ENCODE peak calls at places on chromosome 12, in eight cellular contexts. F, R, U, O, A, P, W and S are unnamed samples.

GRCh38 chr12:38664661-38665269 is 240.6 kb downstream of the CPNE8 start:
- DNase-seq in A (no peak), F (peak), U (no peak), O (peak), R (no peak), W (peak), P (no peak), S (no peak)

GRCh38 chr12:3230758-3231375 is 153.7 kb downstream of the TSPAN9 start:
- DNase-seq in A (no peak), W (no peak), O (no peak), R (no peak), U (no peak), F (no peak), P (no peak), S (no peak)

GRCh38 chr12:40141996-40142395 is 36.1 kb upstream of the SLC2A13 start:
- DNase-seq in P (no peak), U (no peak), A (no peak), F (no peak), W (peak), O (no peak), R (no peak), S (no peak)

GRCh38 chr12:14810953-14811483 is 3.0 kb downstream of the SMCO3 start:
- DNase-seq in F (peak), W (peak), O (peak), A (no peak), P (no peak), R (no peak), U (no peak), S (no peak)

GRCh38 chr12:48420031-48420775 is 52.2 kb upstream of the ANP32D start:
- DNase-seq in P (no peak), O (peak), U (no peak), W (no peak), A (no peak), F (peak), R (no peak), S (no peak)

GRCh38 chr12:108609535-108610335 is 11.9 kb upstream of the TMEM119 start:
- DNase-seq in O (peak), U (peak), R (peak), F (no peak), W (no peak), P (no peak), A (no peak), S (no peak)

GRCh38 chr12:104999347-104999685 is 13.2 kb downstream of the NOPCHAP1 start:
- DNase-seq in U (no peak), O (no peak), A (no peak), P (no peak), R (no peak), W (no peak), F (no peak), S (no peak)

GRCh38 chr12:98592825-98593322 is 612 bp upstream of the SLC25A3 start:
- DNase-seq in U (no peak), W (no peak), A (no peak), F (no peak), P (peak), O (no peak), R (no peak), S (no peak)

GRCh38 chr12:74370608-74371216 is 166.9 kb upstream of the ATXN7L3B start:
- DNase-seq in W (no peak), O (no peak), F (no peak), A (no peak), R (no peak), P (no peak), U (no peak), S (no peak)

GRCh38 chr12:54723653-54724256 is 75.6 kb upstream of the DCD start:
- DNase-seq in F (peak), P (peak), R (no peak), U (no peak), W (peak), O (peak), A (no peak), S (no peak)

GRCh38 chr12:24749171-24749570 is 199.7 kb downstream of the BCAT1 start:
- DNase-seq in O (no peak), F (peak), W (no peak), P (no peak), U (no peak), R (no peak), A (no peak), S (no peak)

GRCh38 chr12:26721800-26722199 is 111.2 kb downstream of the ITPR2 start:
- DNase-seq in A (no peak), U (no peak), R (no peak), O (no peak), P (no peak), F (no peak), W (peak), S (no peak)

GRCh38 chr12:57235012-57235727 is 5.7 kb downstream of the SHMT2 start:
- DNase-seq in R (peak), W (no peak), F (peak), U (peak), O (peak), P (no peak), A (no peak), S (no peak)

GRCh38 chr12:128767518-128767917 is 56.2 kb downstream of the SLC15A4 start:
- DNase-seq in O (no peak), R (no peak), A (no peak), W (no peak), F (no peak), P (no peak), U (no peak), S (no peak)

GRCh38 chr12:59484575-59484974 is 111.3 kb upstream of the SLC16A7 start:
- DNase-seq in U (no peak), R (no peak), W (no peak), F (no peak), P (no peak), A (no peak), O (no peak), S (no peak)

GRCh38 chr12:126966498-126966897 is 1300.5 kb upstream of the TMEM132C start:
- DNase-seq in O (no peak), P (no peak), W (no peak), U (no peak), R (no peak), F (no peak), A (no peak), S (no peak)

GRCh38 chr12:101935769-101936741 is 58.7 kb downstream of the DRAM1 start:
- DNase-seq in P (peak), A (no peak), W (peak), R (peak), O (peak), F (peak), U (peak), S (peak)

GRCh38 chr12:34598851-34599529 is 576.7 kb downstream of the ALG10 start:
- DNase-seq in U (no peak), O (no peak), F (no peak), A (no peak), W (no peak), R (no peak), P (no peak), S (no peak)

GRCh38 chr12:93569656-93570551 is 2.6 kb upstream of the SOCS2 start:
- DNase-seq in P (peak), U (peak), A (peak), W (peak), O (peak), R (peak), F (peak), S (peak)

GRCh38 chr12:20436367-20436766 is 68.0 kb downstream of the PDE3A start:
- DNase-seq in F (no peak), W (no peak), U (no peak), A (no peak), P (no peak), O (peak), R (no peak), S (no peak)

GRCh38 chr12:115762934-115763333 is 514.6 kb downstream of the MED13L start:
- DNase-seq in R (no peak), U (no peak), W (peak), F (no peak), P (no peak), O (no peak), A (no peak), S (no peak)

GRCh38 chr12:1878695-1879094 is 39.8 kb downstream of the CACNA2D4 start:
- DNase-seq in R (no peak), P (no peak), O (no peak), F (no peak), A (no peak), U (no peak), W (no peak), S (no peak)

GRCh38 chr12:90102957-90103652 is 394.5 kb upstream of the ATP2B1 start:
- DNase-seq in P (peak), R (no peak), W (peak), A (no peak), F (peak), O (peak), U (no peak), S (no peak)

GRCh38 chr12:120290541-120291312 is 976 bp downstream of the RNU4-2 start:
- DNase-seq in A (no peak), R (no peak), O (no peak), W (peak), F (peak), P (no peak), U (no peak), S (no peak)

GRCh38 chr12:124310178-124310577 is 15.3 kb downstream of the RFLNA start:
- DNase-seq in W (no peak), U (no peak), A (no peak), O (no peak), P (no peak), F (no peak), R (no peak), S (no peak)

GRCh38 chr12:21697829-21698630 is 40.4 kb upstream of the LDHB start:
- DNase-seq in P (peak), O (peak), A (no peak), R (no peak), F (peak), W (peak), U (no peak), S (peak)

GRCh38 chr12:109946505-109946904 is 46.4 kb downstream of the TCHP start:
- DNase-seq in R (no peak), U (no peak), A (no peak), F (peak), O (peak), W (no peak), P (no peak), S (no peak)

GRCh38 chr12:51262758-51263177 is 7.4 kb downstream of the SMAGP start:
- DNase-seq in W (peak), A (no peak), P (peak), O (peak), R (no peak), U (no peak), F (peak), S (no peak)

GRCh38 chr12:32618115-32618514 is 61.0 kb upstream of the DNM1L start:
- DNase-seq in P (no peak), U (no peak), A (no peak), O (no peak), W (no peak), R (no peak), F (peak), S (no peak)

GRCh38 chr12:65229441-65229840 is 49.0 kb upstream of the MSRB3 start:
- DNase-seq in A (no peak), U (no peak), O (peak), W (peak), F (no peak), P (no peak), R (no peak), S (peak)

GRCh38 chr12:13173537-13173936 is 23.0 kb upstream of the EMP1 start:
- DNase-seq in F (peak), U (peak), P (peak), O (peak), A (no peak), R (peak), W (peak), S (peak)

GRCh38 chr12:3662516-3662915 is 90.4 kb downstream of the CRACR2A start:
- DNase-seq in F (no peak), P (no peak), A (no peak), U (no peak), O (no peak), W (peak), R (no peak), S (no peak)